ENCODE peak calls at places on chromosomes 7 and 10, in nine cellular contexts. One of them, this sample, is unnamed.

GRCh38 chr7:124700655-124701054 is 64.9 kb downstream of the GPR37 start:
- DNase-seq in heart right ventricle: no peak
- DNase-seq in WERI-Rb-1: no peak
- DNase-seq in GM12865: no peak
- DNase-seq in AG10803: no peak
- DNase-seq in ovary: no peak
- DNase-seq in heart left ventricle: no peak
- DNase-seq in tibial nerve: no peak
- DNase-seq in body of pancreas: no peak
- DNase-seq in this sample: no peak

GRCh38 chr10:129898701-129899563 is 65.1 kb downstream of the EBF3 start:
- DNase-seq in heart right ventricle: no peak
- DNase-seq in WERI-Rb-1: peak
- DNase-seq in GM12865: no peak
- DNase-seq in AG10803: no peak
- DNase-seq in ovary: no peak
- DNase-seq in heart left ventricle: no peak
- DNase-seq in tibial nerve: no peak
- DNase-seq in body of pancreas: no peak
- DNase-seq in this sample: no peak

GRCh38 chr10:91602449-91602848 is 30.4 kb downstream of the PPP1R3C start:
- DNase-seq in heart right ventricle: no peak
- DNase-seq in WERI-Rb-1: no peak
- DNase-seq in GM12865: no peak
- DNase-seq in AG10803: no peak
- DNase-seq in ovary: no peak
- DNase-seq in heart left ventricle: no peak
- DNase-seq in tibial nerve: no peak
- DNase-seq in body of pancreas: no peak
- DNase-seq in this sample: no peak

GRCh38 chr7:23287612-23288011 is 11.5 kb upstream of the MALSU1 start:
- DNase-seq in heart right ventricle: no peak
- DNase-seq in WERI-Rb-1: no peak
- DNase-seq in GM12865: no peak
- DNase-seq in AG10803: peak
- DNase-seq in ovary: no peak
- DNase-seq in heart left ventricle: no peak
- DNase-seq in tibial nerve: no peak
- DNase-seq in body of pancreas: no peak
- DNase-seq in this sample: no peak

GRCh38 chr7:98107313-98107691 is 640 bp downstream of the LMTK2 start:
- DNase-seq in heart right ventricle: no peak
- DNase-seq in WERI-Rb-1: peak
- DNase-seq in GM12865: peak
- DNase-seq in AG10803: peak
- DNase-seq in ovary: no peak
- DNase-seq in heart left ventricle: no peak
- DNase-seq in tibial nerve: no peak
- DNase-seq in body of pancreas: peak
- DNase-seq in this sample: no peak

GRCh38 chr10:5601826-5602225 is 64.6 kb downstream of the ASB13 start:
- DNase-seq in heart right ventricle: no peak
- DNase-seq in WERI-Rb-1: no peak
- DNase-seq in GM12865: no peak
- DNase-seq in AG10803: no peak
- DNase-seq in ovary: no peak
- DNase-seq in heart left ventricle: no peak
- DNase-seq in tibial nerve: no peak
- DNase-seq in body of pancreas: no peak
- DNase-seq in this sample: no peak

GRCh38 chr10:70954777-70955176 is 66.4 kb upstream of the PCBD1 start:
- DNase-seq in heart right ventricle: no peak
- DNase-seq in WERI-Rb-1: no peak
- DNase-seq in GM12865: no peak
- DNase-seq in AG10803: no peak
- DNase-seq in ovary: no peak
- DNase-seq in heart left ventricle: peak
- DNase-seq in tibial nerve: no peak
- DNase-seq in body of pancreas: no peak
- DNase-seq in this sample: no peak

GRCh38 chr10:43304687-43305333 is 37.9 kb upstream of the RASGEF1A start:
- DNase-seq in heart right ventricle: peak
- DNase-seq in WERI-Rb-1: peak
- DNase-seq in GM12865: no peak
- DNase-seq in AG10803: peak
- DNase-seq in ovary: peak
- DNase-seq in heart left ventricle: peak
- DNase-seq in tibial nerve: peak
- DNase-seq in body of pancreas: peak
- DNase-seq in this sample: peak

GRCh38 chr10:35340975-35341374 is 4.7 kb downstream of the CCNY start:
- DNase-seq in heart right ventricle: no peak
- DNase-seq in WERI-Rb-1: no peak
- DNase-seq in GM12865: no peak
- DNase-seq in AG10803: peak
- DNase-seq in ovary: no peak
- DNase-seq in heart left ventricle: peak
- DNase-seq in tibial nerve: no peak
- DNase-seq in body of pancreas: no peak
- DNase-seq in this sample: peak

GRCh38 chr7:77321300-77321699 is 94.8 kb downstream of the GSAP start:
- DNase-seq in heart right ventricle: no peak
- DNase-seq in WERI-Rb-1: no peak
- DNase-seq in GM12865: no peak
- DNase-seq in AG10803: peak
- DNase-seq in ovary: no peak
- DNase-seq in heart left ventricle: no peak
- DNase-seq in tibial nerve: no peak
- DNase-seq in body of pancreas: no peak
- DNase-seq in this sample: no peak

GRCh38 chr7:17236603-17237002 is 61.8 kb upstream of the AHR start:
- DNase-seq in heart right ventricle: no peak
- DNase-seq in WERI-Rb-1: no peak
- DNase-seq in GM12865: no peak
- DNase-seq in AG10803: no peak
- DNase-seq in ovary: no peak
- DNase-seq in heart left ventricle: no peak
- DNase-seq in tibial nerve: no peak
- DNase-seq in body of pancreas: no peak
- DNase-seq in this sample: no peak

GRCh38 chr7:47513741-47514241 is 68.1 kb downstream of the TNS3 start:
- DNase-seq in heart right ventricle: no peak
- DNase-seq in WERI-Rb-1: no peak
- DNase-seq in GM12865: no peak
- DNase-seq in AG10803: peak
- DNase-seq in ovary: no peak
- DNase-seq in heart left ventricle: no peak
- DNase-seq in tibial nerve: no peak
- DNase-seq in body of pancreas: peak
- DNase-seq in this sample: no peak

GRCh38 chr7:68706291-68706690 is 892.0 kb upstream of the AUTS2 start:
- DNase-seq in heart right ventricle: no peak
- DNase-seq in WERI-Rb-1: no peak
- DNase-seq in GM12865: no peak
- DNase-seq in AG10803: peak
- DNase-seq in ovary: no peak
- DNase-seq in heart left ventricle: no peak
- DNase-seq in tibial nerve: no peak
- DNase-seq in body of pancreas: no peak
- DNase-seq in this sample: no peak

GRCh38 chr7:11193131-11193867 is 219.6 kb downstream of the PHF14 start:
- DNase-seq in heart right ventricle: no peak
- DNase-seq in WERI-Rb-1: no peak
- DNase-seq in GM12865: no peak
- DNase-seq in AG10803: peak
- DNase-seq in ovary: peak
- DNase-seq in heart left ventricle: no peak
- DNase-seq in tibial nerve: no peak
- DNase-seq in body of pancreas: peak
- DNase-seq in this sample: peak

DNA sequence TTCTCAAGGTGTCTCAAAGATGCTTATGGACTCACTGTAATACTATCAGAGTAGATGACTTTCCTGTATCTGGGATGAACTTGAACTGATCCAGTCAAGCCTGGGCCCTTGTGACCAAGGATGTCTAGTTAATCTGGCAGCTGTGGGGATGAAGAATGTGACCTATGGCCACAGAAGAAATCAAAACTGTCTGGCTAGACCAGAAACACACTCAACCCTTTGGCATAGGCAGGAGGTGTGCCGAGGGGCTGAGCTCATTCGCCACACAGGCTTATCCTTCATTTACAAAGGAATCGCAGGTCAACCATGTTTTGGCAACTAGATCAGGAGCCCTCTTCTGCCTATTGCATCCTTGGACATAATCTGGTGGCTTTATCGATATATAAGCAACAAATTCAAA is 110.6 kb downstream of the ATXN7L1 start:
- DNase-seq in heart right ventricle: no peak
- DNase-seq in WERI-Rb-1: no peak
- DNase-seq in GM12865: no peak
- DNase-seq in AG10803: no peak
- DNase-seq in ovary: no peak
- DNase-seq in heart left ventricle: no peak
- DNase-seq in tibial nerve: no peak
- DNase-seq in body of pancreas: no peak
- DNase-seq in this sample: no peak
- H3K4me3 ChIP-seq in heart right ventricle: no peak
- H3K4me3 ChIP-seq in WERI-Rb-1: no peak
- H3K4me3 ChIP-seq in GM12865: no peak
- H3K4me3 ChIP-seq in AG10803: no peak
- H3K4me3 ChIP-seq in ovary: no peak
- H3K4me3 ChIP-seq in heart left ventricle: no peak
- H3K4me3 ChIP-seq in tibial nerve: no peak
- H3K4me3 ChIP-seq in body of pancreas: no peak
- H3K4me3 ChIP-seq in this sample: no peak

GRCh38 chr10:14244801-14245211 is 85.9 kb downstream of the FRMD4A start:
- DNase-seq in heart right ventricle: no peak
- DNase-seq in WERI-Rb-1: no peak
- DNase-seq in GM12865: no peak
- DNase-seq in AG10803: peak
- DNase-seq in ovary: no peak
- DNase-seq in heart left ventricle: no peak
- DNase-seq in tibial nerve: no peak
- DNase-seq in body of pancreas: no peak
- DNase-seq in this sample: no peak

GRCh38 chr10:14247650-14248258 is 83.0 kb downstream of the FRMD4A start:
- DNase-seq in heart right ventricle: peak
- DNase-seq in WERI-Rb-1: no peak
- DNase-seq in GM12865: no peak
- DNase-seq in AG10803: no peak
- DNase-seq in ovary: peak
- DNase-seq in heart left ventricle: no peak
- DNase-seq in tibial nerve: no peak
- DNase-seq in body of pancreas: peak
- DNase-seq in this sample: no peak

GRCh38 chr10:14240253-14241189 is 90.2 kb downstream of the FRMD4A start:
- DNase-seq in heart right ventricle: no peak
- DNase-seq in WERI-Rb-1: no peak
- DNase-seq in GM12865: peak
- DNase-seq in AG10803: peak
- DNase-seq in ovary: no peak
- DNase-seq in heart left ventricle: no peak
- DNase-seq in tibial nerve: no peak
- DNase-seq in body of pancreas: no peak
- DNase-seq in this sample: no peak

GRCh38 chr10:14241196-14241595 is 89.5 kb downstream of the FRMD4A start:
- DNase-seq in heart right ventricle: no peak
- DNase-seq in WERI-Rb-1: no peak
- DNase-seq in GM12865: no peak
- DNase-seq in AG10803: no peak
- DNase-seq in ovary: no peak
- DNase-seq in heart left ventricle: no peak
- DNase-seq in tibial nerve: no peak
- DNase-seq in body of pancreas: no peak
- DNase-seq in this sample: no peak

GRCh38 chr10:14244147-14244546 is 86.6 kb downstream of the FRMD4A start:
- DNase-seq in heart right ventricle: no peak
- DNase-seq in WERI-Rb-1: peak
- DNase-seq in GM12865: no peak
- DNase-seq in AG10803: no peak
- DNase-seq in ovary: no peak
- DNase-seq in heart left ventricle: no peak
- DNase-seq in tibial nerve: no peak
- DNase-seq in body of pancreas: no peak
- DNase-seq in this sample: no peak
- TF ChIP-seq CTCF in heart right ventricle: no peak
- TF ChIP-seq CTCF in WERI-Rb-1: peak
- TF ChIP-seq CTCF in GM12865: no peak
- TF ChIP-seq CTCF in AG10803: no peak
- TF ChIP-seq CTCF in ovary: no peak
- TF ChIP-seq CTCF in heart left ventricle: no peak
- TF ChIP-seq CTCF in tibial nerve: no peak
- TF ChIP-seq CTCF in body of pancreas: no peak
- TF ChIP-seq CTCF in this sample: no peak

GRCh38 chr7:121212031-121212430 is 116.8 kb upstream of the WNT16 start:
- DNase-seq in heart right ventricle: no peak
- DNase-seq in WERI-Rb-1: no peak
- DNase-seq in GM12865: no peak
- DNase-seq in AG10803: no peak
- DNase-seq in ovary: no peak
- DNase-seq in heart left ventricle: no peak
- DNase-seq in tibial nerve: no peak
- DNase-seq in body of pancreas: no peak
- DNase-seq in this sample: no peak
- H3K4me3 ChIP-seq in heart right ventricle: no peak
- H3K4me3 ChIP-seq in WERI-Rb-1: no peak
- H3K4me3 ChIP-seq in GM12865: no peak
- H3K4me3 ChIP-seq in AG10803: no peak
- H3K4me3 ChIP-seq in ovary: no peak
- H3K4me3 ChIP-seq in heart left ventricle: no peak
- H3K4me3 ChIP-seq in tibial nerve: no peak
- H3K4me3 ChIP-seq in body of pancreas: no peak
- H3K4me3 ChIP-seq in this sample: no peak

DNA sequence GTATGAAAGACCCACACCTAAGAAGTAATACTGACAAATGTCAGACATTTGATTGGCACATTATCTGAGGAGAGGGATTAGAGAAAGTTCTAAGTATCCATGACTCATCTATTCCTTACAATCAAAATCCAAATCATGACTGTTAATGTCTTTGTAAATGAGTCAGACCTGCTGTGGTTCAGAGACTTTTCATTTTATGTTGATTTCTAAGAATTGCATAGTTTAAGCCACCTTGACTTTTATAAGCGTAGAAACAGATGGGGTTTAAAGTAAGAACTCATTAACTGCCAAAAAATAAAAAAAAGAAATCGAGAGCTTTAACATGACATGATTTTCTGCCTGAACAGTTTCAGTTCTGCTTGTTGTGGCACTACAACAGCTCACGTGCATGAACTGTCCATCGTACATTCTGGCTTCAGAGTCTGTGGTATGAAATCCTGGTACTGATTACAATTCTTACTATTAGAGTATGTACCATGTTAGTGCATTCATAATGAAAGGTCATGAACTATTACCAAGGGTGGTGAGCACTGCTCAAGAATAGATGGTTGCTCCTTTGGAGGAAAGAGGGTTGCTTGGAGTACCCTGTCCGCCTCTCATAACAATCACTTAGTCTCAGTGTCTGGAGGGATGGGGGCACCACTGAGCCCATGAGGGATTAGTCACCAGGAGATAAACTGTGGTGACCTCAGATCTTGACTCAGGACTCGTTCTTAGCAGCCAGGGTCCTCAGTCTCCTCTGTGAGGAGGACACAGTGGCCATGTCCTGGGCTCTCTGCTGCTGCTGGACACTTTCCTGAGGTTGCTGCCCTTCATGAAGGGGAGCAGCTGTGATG is 42.2 kb downstream of the ACSM6 start:
- DNase-seq in heart right ventricle: no peak
- DNase-seq in WERI-Rb-1: no peak
- DNase-seq in GM12865: peak
- DNase-seq in AG10803: peak
- DNase-seq in ovary: no peak
- DNase-seq in heart left ventricle: no peak
- DNase-seq in tibial nerve: no peak
- DNase-seq in body of pancreas: no peak
- DNase-seq in this sample: no peak
- TF ChIP-seq CTCF in heart right ventricle: no peak
- TF ChIP-seq CTCF in WERI-Rb-1: no peak
- TF ChIP-seq CTCF in GM12865: no peak
- TF ChIP-seq CTCF in AG10803: no peak
- TF ChIP-seq CTCF in ovary: no peak
- TF ChIP-seq CTCF in heart left ventricle: no peak
- TF ChIP-seq CTCF in tibial nerve: no peak
- TF ChIP-seq CTCF in body of pancreas: no peak
- TF ChIP-seq CTCF in this sample: no peak

This sample was measured in lung.